ENCODE peak calls at places on chromosomes 3 and 15, in four cellular contexts. One of them, this sample, is unnamed.
A peak's percentile ranks its signal among the peaks of the same experiment; 100 is the strongest.

GRCh38 chr15:85405467-85405866 is 25.1 kb downstream of the AKAP13 start:
- DNase-seq in HepG2: no peak
- DNase-seq in K562: no peak
- DNase-seq in H1: no peak
- DNase-seq in this sample: no peak

GRCh38 chr3:172918165-172918564 is 167.6 kb downstream of the ECT2 start:
- DNase-seq in H1: no peak
- DNase-seq in HepG2: peak; percentile 45
- DNase-seq in K562: no peak
- DNase-seq in this sample: no peak

GRCh38 chr15:77035999-77036471 is 34.9 kb downstream of the TSPAN3 start:
- DNase-seq in K562: no peak
- DNase-seq in HepG2: no peak
- DNase-seq in H1: peak; percentile 43
- DNase-seq in this sample: no peak

GRCh38 chr3:111285691-111286090 is 214.1 kb downstream of the NECTIN3 start:
- DNase-seq in HepG2: no peak
- DNase-seq in H1: no peak
- DNase-seq in K562: no peak
- DNase-seq in this sample: no peak

GRCh38 chr15:52261498-52262242 is 33.9 kb downstream of the MYO5C start:
- DNase-seq in H1: peak; percentile 70
- DNase-seq in K562: no peak
- DNase-seq in HepG2: no peak
- DNase-seq in this sample: peak; percentile 86

GRCh38 chr3:136209921-136210320 is 13.8 kb upstream of the MSL2 start:
- DNase-seq in H1: no peak
- DNase-seq in HepG2: no peak
- DNase-seq in K562: no peak
- DNase-seq in this sample: no peak

GRCh38 chr15:39406485-39406884 is 174.4 kb upstream of the THBS1 start:
- DNase-seq in HepG2: no peak
- DNase-seq in K562: no peak
- DNase-seq in H1: no peak
- DNase-seq in this sample: no peak

GRCh38 chr15:75842722-75843617 is at the start of gene UBE2Q2:
- DNase-seq in H1: peak; percentile 89
- DNase-seq in K562: peak; percentile 91
- DNase-seq in HepG2: peak; percentile 44
- DNase-seq in this sample: no peak

GRCh38 chr3:83514130-83514914 is 1444.5 kb upstream of the CADM2 start:
- DNase-seq in K562: no peak
- DNase-seq in HepG2: no peak
- DNase-seq in H1: peak; percentile 49
- DNase-seq in this sample: no peak

GRCh38 chr3:35187908-35188307 is 451.4 kb upstream of the ARPP21 start:
- DNase-seq in H1: no peak
- DNase-seq in HepG2: no peak
- DNase-seq in K562: no peak
- DNase-seq in this sample: no peak

GRCh38 chr3:97981886-97982285 is 9.7 kb upstream of the RIOX2 start:
- DNase-seq in K562: no peak
- DNase-seq in H1: no peak
- DNase-seq in HepG2: no peak
- DNase-seq in this sample: no peak

GRCh38 chr3:86942191-86942590 is 48.8 kb downstream of the VGLL3 start:
- DNase-seq in HepG2: no peak
- DNase-seq in K562: no peak
- DNase-seq in H1: no peak
- DNase-seq in this sample: no peak

GRCh38 chr3:81545572-81545971 is 215.9 kb downstream of the GBE1 start:
- DNase-seq in HepG2: no peak
- DNase-seq in H1: no peak
- DNase-seq in K562: no peak
- DNase-seq in this sample: no peak

GRCh38 chr3:106215047-106215446 is 346.2 kb upstream of the CBLB start:
- DNase-seq in HepG2: no peak
- DNase-seq in K562: no peak
- DNase-seq in H1: no peak
- DNase-seq in this sample: no peak

GRCh38 chr3:188746291-188746783 is 425.4 kb upstream of the TPRG1 start:
- DNase-seq in K562: no peak
- DNase-seq in H1: no peak
- DNase-seq in HepG2: peak; percentile 100
- DNase-seq in this sample: no peak

GRCh38 chr3:14143826-14144225 is 19.0 kb downstream of the TMEM43 start:
- DNase-seq in H1: no peak
- DNase-seq in K562: no peak
- DNase-seq in HepG2: peak; percentile 70
- DNase-seq in this sample: no peak

DNA sequence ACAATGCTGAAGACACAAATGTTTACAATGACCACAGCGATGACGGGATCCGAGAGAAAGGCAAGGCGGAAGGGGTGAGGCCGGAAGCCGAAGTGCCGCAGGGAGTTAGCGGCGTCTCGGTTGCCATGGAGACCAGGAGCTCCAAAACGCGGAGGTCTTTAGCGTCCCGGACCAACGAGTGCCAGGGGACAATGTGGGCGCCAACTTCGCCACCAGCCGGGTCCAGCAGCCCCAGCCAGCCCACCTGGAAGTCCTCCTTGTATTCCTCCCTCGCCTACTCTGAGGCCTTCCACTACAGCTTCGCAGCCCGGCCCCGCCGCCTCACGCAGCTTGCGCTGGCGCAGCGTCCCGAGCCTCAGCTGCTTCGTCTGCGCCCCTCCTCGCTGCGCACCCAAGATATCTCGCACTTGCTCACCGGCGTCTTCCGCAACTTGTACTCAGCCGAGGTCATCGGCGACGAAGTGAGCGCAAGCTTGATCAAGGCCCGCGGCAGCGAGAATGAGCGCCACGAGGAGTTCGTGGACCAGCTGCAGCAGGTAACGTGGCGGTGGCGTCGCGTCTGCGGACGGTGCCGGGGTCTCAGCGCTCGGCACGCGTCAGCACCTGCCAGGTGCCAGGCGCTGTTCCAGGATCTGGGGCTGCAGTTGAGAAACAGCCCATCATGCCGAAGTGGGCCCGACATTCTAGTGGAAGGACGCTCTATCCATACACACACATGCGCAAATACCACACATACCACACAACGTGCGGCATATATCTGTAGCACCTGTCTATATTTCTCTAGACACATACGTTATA is at the start of gene DLEC1:
- DNase-seq in H1: peak; percentile 85
- DNase-seq in K562: peak; percentile 56
- DNase-seq in HepG2: no peak
- DNase-seq in this sample: no peak
- TF ChIP-seq HDAC6 in H1: no peak
- TF ChIP-seq HDAC6 in K562: no peak
- TF ChIP-seq HDAC6 in HepG2: no peak
- TF ChIP-seq HDAC6 in this sample: no peak

GRCh38 chr3:79368403-79368802 is 399.4 kb downstream of the ROBO1 start:
- DNase-seq in HepG2: no peak
- DNase-seq in K562: no peak
- DNase-seq in H1: no peak
- DNase-seq in this sample: no peak

GRCh38 chr3:79366414-79366813 is 401.4 kb downstream of the ROBO1 start:
- DNase-seq in K562: no peak
- DNase-seq in HepG2: no peak
- DNase-seq in H1: no peak
- DNase-seq in this sample: no peak

GRCh38 chr3:79367803-79368202 is 400.0 kb downstream of the ROBO1 start:
- DNase-seq in HepG2: no peak
- DNase-seq in H1: no peak
- DNase-seq in K562: no peak
- DNase-seq in this sample: no peak

GRCh38 chr3:79367066-79367465 is 400.7 kb downstream of the ROBO1 start:
- DNase-seq in H1: no peak
- DNase-seq in HepG2: no peak
- DNase-seq in K562: no peak
- DNase-seq in this sample: no peak

GRCh38 chr3:79369306-79369705 is 398.5 kb downstream of the ROBO1 start:
- DNase-seq in K562: no peak
- DNase-seq in HepG2: no peak
- DNase-seq in H1: no peak
- DNase-seq in this sample: no peak
- TF ChIP-seq HDAC6 in K562: no peak
- TF ChIP-seq HDAC6 in HepG2: no peak
- TF ChIP-seq HDAC6 in H1: no peak
- TF ChIP-seq HDAC6 in this sample: no peak

DNA sequence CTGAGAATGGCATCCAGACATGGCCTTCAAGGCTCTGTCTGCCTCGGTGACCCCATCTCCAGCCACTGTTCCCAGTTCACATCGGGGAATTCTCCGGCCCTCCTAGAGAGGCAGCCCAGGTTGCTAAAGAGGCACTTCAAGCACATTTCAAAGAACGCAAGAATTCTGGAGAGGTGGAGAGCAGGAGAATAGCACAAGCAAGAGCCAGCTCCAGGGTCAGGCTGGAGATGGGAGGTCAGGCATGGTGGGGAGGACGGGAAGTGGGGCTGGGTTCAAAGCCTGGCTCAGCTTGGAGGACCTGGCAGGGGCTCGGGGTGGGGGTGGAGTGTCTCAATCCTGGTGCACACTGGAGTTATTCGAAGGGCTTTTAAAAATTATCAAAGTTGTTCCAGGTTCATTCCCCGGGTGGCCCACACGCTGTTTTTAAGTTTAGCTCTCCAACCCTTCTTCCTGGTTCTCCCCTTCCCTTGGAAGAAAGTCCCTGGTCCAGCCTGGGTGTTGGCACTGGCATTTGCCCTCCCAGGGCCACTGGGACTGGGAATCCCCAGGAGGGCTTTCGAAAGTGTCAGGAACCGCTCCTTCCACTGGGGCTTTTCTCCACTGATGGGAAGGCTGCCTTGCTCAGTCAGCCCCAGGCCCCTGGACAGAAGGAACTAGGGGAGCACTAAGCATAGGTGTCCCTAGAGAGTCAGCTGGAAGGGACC is 35.8 kb downstream of the ZNF710 start:
- DNase-seq in K562: no peak
- DNase-seq in HepG2: no peak
- DNase-seq in H1: no peak
- DNase-seq in this sample: no peak
- TF ChIP-seq HDAC6 in K562: no peak
- TF ChIP-seq HDAC6 in HepG2: no peak
- TF ChIP-seq HDAC6 in H1: no peak
- TF ChIP-seq HDAC6 in this sample: no peak

GRCh38 chr3:2937055-2937454 is 173.1 kb downstream of the IL5RA start:
- DNase-seq in H1: no peak
- DNase-seq in HepG2: no peak
- DNase-seq in K562: no peak
- DNase-seq in this sample: no peak

GRCh38 chr3:2940062-2940461 is 170.1 kb downstream of the IL5RA start:
- DNase-seq in HepG2: no peak
- DNase-seq in H1: no peak
- DNase-seq in K562: no peak
- DNase-seq in this sample: no peak

GRCh38 chr3:2937578-2937977 is 172.6 kb downstream of the IL5RA start:
- DNase-seq in H1: no peak
- DNase-seq in HepG2: no peak
- DNase-seq in K562: no peak
- DNase-seq in this sample: no peak
- TF ChIP-seq HDAC6 in H1: no peak
- TF ChIP-seq HDAC6 in HepG2: no peak
- TF ChIP-seq HDAC6 in K562: no peak
- TF ChIP-seq HDAC6 in this sample: no peak

GRCh38 chr15:98801234-98801561 is 152.9 kb downstream of the IGF1R start:
- DNase-seq in K562: no peak
- DNase-seq in H1: no peak
- DNase-seq in HepG2: no peak
- DNase-seq in this sample: no peak
- TF ChIP-seq HDAC6 in K562: no peak
- TF ChIP-seq HDAC6 in H1: no peak
- TF ChIP-seq HDAC6 in HepG2: no peak
- TF ChIP-seq HDAC6 in this sample: no peak

DNA sequence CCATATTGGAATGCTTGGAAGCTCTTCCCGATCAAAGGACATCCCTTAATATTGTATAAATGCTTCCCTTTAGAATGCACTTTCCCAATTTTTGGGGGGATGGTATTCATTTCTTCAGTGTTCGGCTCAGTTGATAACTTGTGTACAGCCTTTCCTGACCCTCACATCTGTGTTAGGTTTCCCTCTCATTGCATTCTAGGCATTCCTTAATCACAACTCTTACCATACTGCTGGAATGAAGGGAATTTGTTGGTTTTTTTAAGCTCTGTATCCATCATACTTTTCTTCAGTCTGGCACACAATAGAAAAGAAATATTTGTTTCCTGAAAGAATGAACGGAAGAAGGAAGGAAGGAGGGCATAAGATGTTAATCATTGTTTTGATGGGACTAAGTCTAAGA is 119.5 kb downstream of the CHST2 start:
- DNase-seq in HepG2: no peak
- DNase-seq in H1: no peak
- DNase-seq in K562: no peak
- DNase-seq in this sample: no peak
- TF ChIP-seq HDAC6 in HepG2: no peak
- TF ChIP-seq HDAC6 in H1: no peak
- TF ChIP-seq HDAC6 in K562: no peak
- TF ChIP-seq HDAC6 in this sample: no peak

GRCh38 chr15:71385469-71385868 is 270.2 kb downstream of the THSD4 start:
- DNase-seq in HepG2: no peak
- DNase-seq in H1: no peak
- DNase-seq in K562: no peak
- DNase-seq in this sample: no peak

GRCh38 chr15:71386005-71386404 is 270.7 kb downstream of the THSD4 start:
- DNase-seq in H1: no peak
- DNase-seq in K562: no peak
- DNase-seq in HepG2: no peak
- DNase-seq in this sample: no peak

GRCh38 chr15:71387825-71388224 is 272.6 kb downstream of the THSD4 start:
- DNase-seq in H1: no peak
- DNase-seq in K562: no peak
- DNase-seq in HepG2: no peak
- DNase-seq in this sample: no peak

GRCh38 chr15:71385026-71385425 is 269.8 kb downstream of the THSD4 start:
- DNase-seq in H1: no peak
- DNase-seq in K562: no peak
- DNase-seq in HepG2: no peak
- DNase-seq in this sample: no peak

GRCh38 chr15:71386448-71387236 is 271.4 kb downstream of the THSD4 start:
- DNase-seq in H1: no peak
- DNase-seq in HepG2: no peak
- DNase-seq in K562: no peak
- DNase-seq in this sample: no peak
- TF ChIP-seq HDAC6 in H1: no peak
- TF ChIP-seq HDAC6 in HepG2: no peak
- TF ChIP-seq HDAC6 in K562: no peak
- TF ChIP-seq HDAC6 in this sample: no peak

GRCh38 chr3:190225186-190225692 is 97.0 kb downstream of the CLDN1 start:
- DNase-seq in H1: no peak
- DNase-seq in HepG2: peak; percentile 29
- DNase-seq in K562: no peak
- DNase-seq in this sample: no peak
- TF ChIP-seq HDAC6 in H1: no peak
- TF ChIP-seq HDAC6 in HepG2: no peak
- TF ChIP-seq HDAC6 in K562: no peak
- TF ChIP-seq HDAC6 in this sample: no peak